ENCODE peak calls at places on chromosomes 7 and 10, in seven cellular contexts. A is anterior cingulate cortex, S is GDM1, Q is T-helper 2 cell, G is C1 segment of cervical spinal cord, O is HCEC 1CT, U is dermis microvascular lymphatic vessel endothelial cell. X is an unnamed sample.

GRCh38 chr10:86851329-86852207 is 95.1 kb downstream of the BMPR1A start:
- DNase-seq in G (no peak), U (no peak), S (no peak), O (peak; percentile 92), A (no peak), Q (no peak), X (no peak)

GRCh38 chr10:30751678-30752331 is 122.3 kb upstream of the LYZL2 start:
- DNase-seq in G (peak; percentile 25), A (peak; percentile 70), O (peak; percentile 34), U (peak; percentile 35), S (peak; percentile 63), Q (peak; percentile 59), X (peak; percentile 71)

GRCh38 chr10:11813855-11814557 is 9.2 kb upstream of the PROSER2 start:
- DNase-seq in Q (no peak), O (peak; percentile 45), U (peak; percentile 87), S (no peak), A (no peak), G (no peak), X (no peak)

GRCh38 chr10:43772191-43772590 is 123.5 kb upstream of the ZNF32 start:
- DNase-seq in S (no peak), O (no peak), U (no peak), G (no peak), Q (no peak), A (no peak), X (no peak)

GRCh38 chr7:64876792-64877713 is 26.0 kb upstream of the ZNF273 start:
- DNase-seq in O (no peak), G (peak; percentile 83), U (no peak), Q (peak; percentile 44), S (no peak), A (peak; percentile 49), X (no peak)

GRCh38 chr10:132136097-132136521 is 50.6 kb upstream of the DPYSL4 start:
- DNase-seq in S (no peak), O (no peak), A (no peak), G (no peak), Q (no peak), U (no peak), X (no peak)

GRCh38 chr10:112969131-112969530 is 19.1 kb downstream of the TCF7L2 start:
- DNase-seq in S (no peak), G (no peak), U (no peak), O (no peak), Q (no peak), A (no peak), X (no peak)

GRCh38 chr7:26440253-26440992 is 148.8 kb downstream of the SNX10 start:
- DNase-seq in G (peak; percentile 47), S (no peak), Q (no peak), O (no peak), U (no peak), A (no peak), X (no peak)

GRCh38 chr7:44961844-44962482 is 16.9 kb downstream of the MYO1G start:
- DNase-seq in O (no peak), Q (no peak), A (no peak), U (no peak), S (no peak), G (peak; percentile 33), X (no peak)

GRCh38 chr7:31119249-31119648 is 67.1 kb downstream of the ADCYAP1R1 start:
- DNase-seq in Q (no peak), U (no peak), O (no peak), A (no peak), S (no peak), G (no peak), X (no peak)

GRCh38 chr7:39304683-39305405 is 261.4 kb upstream of the YAE1 start:
- DNase-seq in G (no peak), O (no peak), A (no peak), Q (no peak), U (no peak), S (no peak), X (no peak)

GRCh38 chr7:31493714-31494181 is 20.1 kb upstream of the ITPRID1 start:
- DNase-seq in G (no peak), O (no peak), S (no peak), A (no peak), U (no peak), Q (no peak), X (peak; percentile 40)

GRCh38 chr7:927031-927671 is 27.3 kb downstream of the ADAP1 start:
- DNase-seq in G (no peak), O (no peak), S (no peak), U (no peak), Q (no peak), A (peak; percentile 66), X (peak; percentile 66)

GRCh38 chr7:30846378-30846777 is 65.3 kb upstream of the AQP1 start:
- DNase-seq in O (no peak), G (peak; percentile 48), A (no peak), Q (no peak), S (no peak), U (no peak), X (peak; percentile 98)

GRCh38 chr10:6610647-6611046 is 30.6 kb upstream of the PRKCQ start:
- DNase-seq in Q (no peak), U (no peak), A (no peak), G (no peak), S (no peak), O (no peak), X (no peak)

GRCh38 chr10:5488272-5489161 is 10.9 kb downstream of the CALML5 start:
- DNase-seq in S (no peak), G (no peak), O (no peak), Q (no peak), A (no peak), U (no peak), X (peak; percentile 94)

GRCh38 chr10:69801434-69802315 is at the start of gene COL13A1:
- DNase-seq in Q (no peak), S (no peak), O (peak; percentile 76), A (no peak), U (no peak), G (peak; percentile 51), X (no peak)

GRCh38 chr7:30162622-30163124 is 27.9 kb downstream of the MTURN start:
- DNase-seq in U (peak; percentile 32), S (no peak), G (no peak), Q (no peak), A (peak; percentile 39), O (peak; percentile 73), X (peak; percentile 31)

GRCh38 chr10:32163774-32164148 is 107.5 kb upstream of the KIF5B start:
- DNase-seq in Q (no peak), S (no peak), U (no peak), O (no peak), A (no peak), G (no peak), X (no peak)

GRCh38 chr10:3412071-3412582 is 239.5 kb upstream of the PITRM1 start:
- DNase-seq in O (no peak), A (no peak), S (no peak), Q (no peak), G (no peak), U (no peak), X (no peak)

GRCh38 chr7:151114151-151115090 is 28.1 kb downstream of the AGAP3 start:
- DNase-seq in U (no peak), S (no peak), Q (no peak), O (no peak), G (no peak), A (no peak), X (peak; percentile 66)

GRCh38 chr10:113552014-113552413 is 839 bp upstream of the HABP2 start:
- DNase-seq in O (no peak), G (no peak), U (no peak), A (no peak), S (no peak), Q (no peak), X (peak; percentile 14)

GRCh38 chr10:103106556-103106955 is 86.5 kb downstream of the NT5C2 start:
- DNase-seq in S (no peak), U (no peak), Q (no peak), A (no peak), O (no peak), G (no peak), X (no peak)

GRCh38 chr7:988426-988911 is 5.5 kb downstream of the CYP2W1 start:
- DNase-seq in U (no peak), Q (no peak), S (no peak), A (no peak), G (no peak), O (no peak), X (peak; percentile 50)

GRCh38 chr10:72665925-72666324 is 26.0 kb upstream of the MCU start:
- DNase-seq in Q (no peak), A (no peak), U (no peak), O (peak; percentile 84), S (no peak), G (no peak), X (no peak)

GRCh38 chr10:17504547-17505245 is 50.3 kb upstream of the ST8SIA6 start:
- DNase-seq in O (peak; percentile 77), U (no peak), S (no peak), A (no peak), Q (no peak), G (no peak), X (no peak)

GRCh38 chr10:96112531-96112930 is 17.6 kb upstream of the ZNF518A start:
- DNase-seq in G (no peak), Q (no peak), O (no peak), U (no peak), A (no peak), S (no peak), X (no peak)

GRCh38 chr7:135801045-135801693 is 52.6 kb upstream of the FAM180A start:
- DNase-seq in U (peak; percentile 53), G (no peak), S (peak; percentile 38), O (peak; percentile 68), Q (no peak), A (no peak), X (peak; percentile 78)